ENCODE peak calls at places on chromosomes 12 and 14, in eight cellular contexts. B is activated CD8-positive, alpha-beta T cell treated with anti-CD3 and anti-CD28 coated beads for 36 hours; Q is progenitor cell of endocrine pancreas; H is A549; K is pancreas; V is stomach; Z is B cell; D is WTC11. U is an unnamed sample.

GRCh38 chr14:91636604-91637003 is 95.3 kb downstream of the CATSPERB start:
- DNase-seq in B (no peak), Q (no peak), H (no peak), K (no peak), V (no peak), Z (no peak), D (no peak), U (no peak)

GRCh38 chr14:103456167-103456835 is 66.3 kb downstream of the CKB start:
- DNase-seq in B (no peak), Q (no peak), H (no peak), K (no peak), V (no peak), Z (no peak), D (no peak), U (no peak)

GRCh38 chr12:107349008-107349747 is 255.8 kb upstream of the CRY1 start:
- DNase-seq in B (no peak), Q (no peak), H (peak), K (no peak), V (no peak), Z (no peak), D (no peak), U (no peak)

GRCh38 chr12:56300644-56301464 is 724 bp upstream of the CS start:
- DNase-seq in B (no peak), Q (no peak), H (no peak), K (no peak), V (no peak), Z (no peak), D (no peak), U (no peak)

GRCh38 chr12:94204647-94205247 is 56.4 kb downstream of the PLXNC1 start:
- DNase-seq in B (peak), Q (no peak), H (no peak), K (no peak), V (no peak), Z (no peak), D (no peak), U (no peak)

GRCh38 chr12:54701940-54702592 is 53.9 kb upstream of the DCD start:
- DNase-seq in B (peak), Q (no peak), H (peak), K (no peak), V (no peak), Z (peak), D (no peak), U (peak)

GRCh38 chr12:5377997-5378596 is 53.8 kb upstream of the NTF3 start:
- DNase-seq in B (no peak), Q (no peak), H (no peak), K (no peak), V (no peak), Z (no peak), D (no peak), U (no peak)

GRCh38 chr14:44529026-44529425 is 21.9 kb upstream of the FSCB start:
- DNase-seq in B (no peak), Q (no peak), H (no peak), K (no peak), V (no peak), Z (no peak), D (no peak), U (no peak)

GRCh38 chr14:22521449-22522239 is 67.4 kb downstream of the DAD1 start:
- DNase-seq in B (no peak), Q (no peak), H (no peak), K (no peak), V (peak), Z (no peak), D (no peak), U (no peak)

GRCh38 chr14:88533203-88533602 is 21.6 kb downstream of the PTPN21 start:
- DNase-seq in B (no peak), Q (no peak), H (no peak), K (no peak), V (no peak), Z (no peak), D (no peak), U (no peak)

GRCh38 chr14:58540693-58541092 is 97.1 kb upstream of the DACT1 start:
- DNase-seq in B (no peak), Q (no peak), H (no peak), K (no peak), V (no peak), Z (no peak), D (no peak), U (no peak)

GRCh38 chr12:47007048-47007447 is 72.4 kb upstream of the PCED1B start:
- DNase-seq in B (no peak), Q (no peak), H (no peak), K (no peak), V (no peak), Z (no peak), D (no peak), U (no peak)

GRCh38 chr14:69876221-69876847 is 2.9 kb upstream of the SMOC1 start:
- DNase-seq in B (no peak), Q (no peak), H (no peak), K (no peak), V (no peak), Z (no peak), D (no peak), U (no peak)

GRCh38 chr14:49893309-49894213 is 679 bp downstream of the ARF6 start:
- DNase-seq in B (peak), Q (peak), H (peak), K (peak), V (peak), Z (peak), D (no peak), U (peak)

GRCh38 chr12:91098942-91099341 is 12.4 kb downstream of the LUM start:
- DNase-seq in B (no peak), Q (no peak), H (peak), K (no peak), V (no peak), Z (no peak), D (no peak), U (no peak)

GRCh38 chr12:8226355-8226754 is 1.1 kb downstream of the FAM90A1 start:
- DNase-seq in B (no peak), Q (no peak), H (no peak), K (no peak), V (no peak), Z (no peak), D (no peak), U (no peak)

GRCh38 chr14:74491952-74492351 is 1.2 kb downstream of the NPC2 start:
- DNase-seq in B (peak), Q (no peak), H (peak), K (no peak), V (no peak), Z (peak), D (no peak), U (peak)

GRCh38 chr12:94207467-94208432 is 59.4 kb downstream of the PLXNC1 start:
- DNase-seq in B (peak), Q (no peak), H (no peak), K (no peak), V (no peak), Z (peak), D (no peak), U (peak)

GRCh38 chr12:42809226-42809625 is 219.7 kb upstream of the PRICKLE1 start:
- DNase-seq in B (no peak), Q (no peak), H (no peak), K (no peak), V (no peak), Z (no peak), D (no peak), U (no peak)

GRCh38 chr12:79690606-79691298 is at the start of gene PAWR:
- DNase-seq in B (peak), Q (peak), H (peak), K (peak), V (peak), Z (peak), D (peak), U (peak)

GRCh38 chr12:130973109-130973508 is 19.4 kb downstream of the ADGRD1 start:
- DNase-seq in B (no peak), Q (no peak), H (no peak), K (no peak), V (no peak), Z (no peak), D (no peak), U (no peak)

GRCh38 chr14:102822311-102822863 is 45.1 kb downstream of the TRAF3 start:
- DNase-seq in B (peak), Q (no peak), H (no peak), K (no peak), V (no peak), Z (no peak), D (no peak), U (peak)

GRCh38 chr14:24595046-24595808 is 14.3 kb downstream of the GZMH start:
- DNase-seq in B (no peak), Q (no peak), H (peak), K (no peak), V (no peak), Z (no peak), D (no peak), U (no peak)

GRCh38 chr12:6089041-6089823 is 35.2 kb downstream of the VWF start:
- DNase-seq in B (no peak), Q (no peak), H (peak), K (no peak), V (no peak), Z (no peak), D (peak), U (no peak)

GRCh38 chr14:22900088-22900799 is 17.2 kb downstream of the REM2 start:
- DNase-seq in B (peak), Q (no peak), H (peak), K (no peak), V (no peak), Z (peak), D (peak), U (peak)

GRCh38 chr14:72965249-72965648 is 39.0 kb downstream of the DCAF4 start:
- DNase-seq in B (peak), Q (no peak), H (peak), K (no peak), V (no peak), Z (no peak), D (no peak), U (no peak)

GRCh38 chr12:464484-465267 is 4.9 kb downstream of the B4GALNT3 start:
- DNase-seq in B (no peak), Q (no peak), H (no peak), K (no peak), V (peak), Z (no peak), D (no peak), U (no peak)

GRCh38 chr12:3913278-3913677 is 40.1 kb upstream of the PARP11 start:
- DNase-seq in B (peak), Q (no peak), H (no peak), K (no peak), V (no peak), Z (no peak), D (no peak), U (no peak)

GRCh38 chr14:62691613-62692489 is 353.4 kb downstream of the KCNH5 start:
- DNase-seq in B (no peak), Q (no peak), H (peak), K (no peak), V (peak), Z (no peak), D (no peak), U (no peak)

GRCh38 chr14:23640524-23641141 is 4.5 kb downstream of the DHRS2 start:
- DNase-seq in B (no peak), Q (no peak), H (no peak), K (no peak), V (no peak), Z (no peak), D (peak), U (no peak)

GRCh38 chr12:113766880-113767878 is 198.9 kb downstream of the RBM19 start:
- DNase-seq in B (no peak), Q (no peak), H (peak), K (no peak), V (no peak), Z (no peak), D (no peak), U (no peak)

GRCh38 chr12:31008241-31008711 is 65.4 kb upstream of the DDX11 start:
- DNase-seq in B (no peak), Q (no peak), H (no peak), K (no peak), V (no peak), Z (no peak), D (peak), U (no peak)

GRCh38 chr12:127445583-127445982 is 821.4 kb upstream of the TMEM132C start:
- DNase-seq in B (no peak), Q (no peak), H (no peak), K (no peak), V (no peak), Z (no peak), D (no peak), U (no peak)

GRCh38 chr14:23183479-23183878 is at the start of gene SLC7A8:
- DNase-seq in B (peak), Q (peak), H (no peak), K (peak), V (peak), Z (peak), D (peak), U (no peak)

DNA sequence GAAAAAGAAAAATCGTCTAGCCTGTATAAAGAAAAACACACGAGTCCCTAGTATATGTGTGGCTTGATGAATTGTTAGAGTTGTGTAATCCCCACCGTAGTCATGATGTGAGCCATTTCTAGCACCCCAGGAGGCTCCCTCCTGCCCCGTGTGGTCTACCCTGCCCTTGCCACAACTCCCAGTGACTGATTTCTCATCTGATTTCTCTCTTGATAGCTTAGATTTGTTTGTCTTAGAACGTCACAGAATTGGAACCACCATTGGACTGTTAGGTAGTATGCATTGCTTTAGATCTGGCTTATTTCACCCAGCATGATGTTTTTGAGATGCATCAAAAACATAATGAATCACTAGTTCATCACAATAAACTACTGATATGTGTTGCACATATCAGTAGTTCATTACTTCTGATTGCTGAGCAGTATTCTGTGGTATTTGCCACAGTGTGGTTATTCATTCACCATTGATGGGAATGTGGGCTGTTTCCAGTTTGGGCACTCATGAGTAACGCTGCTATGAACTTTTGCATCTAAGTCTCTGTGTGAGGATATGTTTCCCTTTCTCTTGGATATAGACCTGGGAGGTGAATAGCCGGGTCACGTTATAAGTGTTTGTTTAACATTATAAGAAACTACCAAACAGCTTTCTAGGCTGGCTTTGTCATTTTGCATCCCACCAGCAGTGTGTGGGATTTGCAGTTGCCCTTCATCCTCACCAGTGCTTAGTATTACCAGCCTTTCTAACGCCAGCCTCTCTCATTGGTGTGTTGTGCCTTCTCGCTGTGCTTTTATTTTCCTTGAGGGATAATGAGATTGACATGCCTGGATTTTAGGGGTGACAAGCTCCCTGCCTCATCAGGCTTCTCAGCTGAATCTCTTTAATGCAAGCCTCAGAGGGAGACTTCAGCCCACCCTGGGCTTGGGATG is 31.9 kb upstream of the NCOR2 start:
- DNase-seq in B (peak), Q (no peak), H (no peak), K (no peak), V (no peak), Z (no peak), D (no peak), U (no peak)
- TF ChIP-seq CTCF in B (no peak), Q (no peak), H (no peak), K (no peak), V (no peak), Z (no peak), D (no peak), U (no peak)

GRCh38 chr14:21098134-21098891 is at the start of gene ZNF219:
- DNase-seq in B (peak), Q (peak), H (peak), K (peak), V (peak), Z (peak), D (peak), U (peak)
- TF ChIP-seq CTCF in B (no peak), Q (peak), H (no peak), K (no peak), V (no peak), Z (no peak), D (no peak), U (peak)

GRCh38 chr14:104773505-104774452 is 20.8 kb downstream of the SIVA1 start:
- DNase-seq in B (no peak), Q (no peak), H (no peak), K (no peak), V (no peak), Z (no peak), D (no peak), U (no peak)
- TF ChIP-seq CTCF in B (no peak), Q (no peak), H (no peak), K (no peak), V (no peak), Z (no peak), D (no peak), U (no peak)

GRCh38 chr12:57893460-57894353 is 47.2 kb upstream of the CTDSP2 start:
- DNase-seq in B (no peak), Q (no peak), H (no peak), K (peak), V (peak), Z (no peak), D (peak), U (no peak)
- TF ChIP-seq CTCF in B (no peak), Q (no peak), H (no peak), K (no peak), V (no peak), Z (no peak), D (no peak), U (no peak)

DNA sequence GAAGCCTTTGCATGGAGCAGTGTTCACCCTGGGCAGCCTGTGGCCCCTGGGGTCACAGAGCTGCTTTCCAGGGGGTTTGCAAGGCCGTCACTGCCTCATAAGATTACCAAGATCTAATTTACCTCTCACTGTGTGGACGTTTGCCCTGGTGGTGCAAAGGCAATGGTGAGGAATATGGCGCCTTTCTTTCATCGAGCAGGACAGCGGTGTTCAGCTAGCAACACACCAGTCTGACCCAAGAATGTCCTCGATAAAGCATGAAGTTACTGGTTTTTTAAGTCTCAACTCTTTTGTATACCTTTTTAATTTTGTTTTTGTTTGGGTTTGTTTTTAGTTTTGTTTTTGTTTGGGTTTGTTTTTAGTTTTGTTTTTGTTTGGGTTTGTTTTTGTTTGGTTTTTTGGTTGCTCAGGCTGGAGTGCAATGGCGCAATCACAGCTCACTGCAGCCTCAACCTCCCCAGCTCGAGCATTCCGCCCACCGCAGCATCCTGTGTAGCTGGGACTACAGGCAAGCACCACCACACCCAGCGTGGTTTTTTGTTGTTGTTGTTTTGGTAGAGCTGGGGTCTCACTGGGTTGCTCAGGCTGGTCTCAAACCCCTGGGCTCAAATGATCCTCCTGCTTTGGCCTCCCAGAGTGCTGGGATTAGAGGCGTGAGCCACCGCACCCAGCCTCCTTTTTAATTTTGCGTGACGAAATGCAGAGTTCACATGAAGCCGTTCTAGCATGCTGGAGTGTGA is 57.9 kb downstream of the PPP2R5C start:
- DNase-seq in B (peak), Q (no peak), H (no peak), K (no peak), V (no peak), Z (no peak), D (no peak), U (no peak)
- TF ChIP-seq CTCF in B (no peak), Q (no peak), H (no peak), K (no peak), V (no peak), Z (no peak), D (no peak), U (no peak)

DNA sequence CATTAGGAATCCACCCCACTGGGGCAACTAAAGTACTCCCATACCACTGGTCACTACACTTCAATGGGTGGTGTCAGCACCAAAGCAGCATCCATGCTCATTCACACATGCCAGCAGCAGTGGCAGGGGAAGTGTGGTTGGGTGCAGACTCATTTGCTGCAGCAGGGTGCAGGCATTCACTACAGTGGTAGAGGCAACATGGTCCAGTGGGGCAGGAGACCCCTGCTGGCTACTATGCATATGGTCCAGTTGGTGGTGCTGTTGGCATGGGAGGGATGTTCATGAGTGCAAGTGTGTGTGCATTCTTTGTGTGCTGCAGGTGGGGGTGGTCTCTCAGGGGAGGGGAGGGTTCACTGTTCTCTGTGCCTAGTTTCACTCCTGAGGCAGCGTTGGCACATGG is 908.4 kb upstream of the NOVA1 start:
- DNase-seq in B (no peak), Q (no peak), H (no peak), K (no peak), V (no peak), Z (no peak), D (no peak), U (no peak)
- TF ChIP-seq CTCF in B (no peak), Q (no peak), H (no peak), K (no peak), V (no peak), Z (no peak), D (no peak), U (no peak)